ENCODE peak calls at places on chromosome 21, in five cellular contexts. One of them, this sample, is unnamed.

GRCh38 chr21:34942911-34943310 is 106.2 kb downstream of the RUNX1 start:
- DNase-seq in NCI-H2081: no peak
- DNase-seq in memory B cell: no peak
- DNase-seq in mammary epithelial cell: no peak
- DNase-seq in astrocyte of the spinal cord: no peak
- DNase-seq in this sample: no peak

GRCh38 chr21:15692711-15693110 is 37.1 kb upstream of the USP25 start:
- DNase-seq in astrocyte of the spinal cord: peak
- DNase-seq in NCI-H2081: no peak
- DNase-seq in memory B cell: no peak
- DNase-seq in mammary epithelial cell: no peak
- DNase-seq in this sample: no peak

GRCh38 chr21:42129300-42130266 is 58.5 kb downstream of the UMODL1 start:
- DNase-seq in memory B cell: no peak
- DNase-seq in astrocyte of the spinal cord: no peak
- DNase-seq in mammary epithelial cell: no peak
- DNase-seq in NCI-H2081: no peak
- DNase-seq in this sample: no peak

GRCh38 chr21:46154955-46155513 is 345 bp downstream of the FTCD start:
- DNase-seq in NCI-H2081: no peak
- DNase-seq in astrocyte of the spinal cord: no peak
- DNase-seq in mammary epithelial cell: no peak
- DNase-seq in memory B cell: no peak
- DNase-seq in this sample: no peak

GRCh38 chr21:45097827-45098387 is 23.5 kb downstream of the ADARB1 start:
- DNase-seq in memory B cell: no peak
- DNase-seq in astrocyte of the spinal cord: no peak
- DNase-seq in NCI-H2081: no peak
- DNase-seq in mammary epithelial cell: no peak
- DNase-seq in this sample: no peak

GRCh38 chr21:15729674-15730483 is at the start of gene USP25:
- DNase-seq in mammary epithelial cell: peak
- DNase-seq in memory B cell: peak
- DNase-seq in NCI-H2081: peak
- DNase-seq in astrocyte of the spinal cord: peak
- DNase-seq in this sample: peak

GRCh38 chr21:44568667-44569556 is 4.6 kb upstream of the KRTAP10-4 start:
- DNase-seq in memory B cell: no peak
- DNase-seq in astrocyte of the spinal cord: no peak
- DNase-seq in mammary epithelial cell: no peak
- DNase-seq in NCI-H2081: no peak
- DNase-seq in this sample: no peak

GRCh38 chr21:33059319-33059894 is 10.5 kb upstream of the OLIG1 start:
- DNase-seq in astrocyte of the spinal cord: no peak
- DNase-seq in mammary epithelial cell: no peak
- DNase-seq in NCI-H2081: no peak
- DNase-seq in memory B cell: no peak
- DNase-seq in this sample: no peak

GRCh38 chr21:16942703-16943102 is 570.1 kb upstream of the CXADR start:
- DNase-seq in mammary epithelial cell: peak
- DNase-seq in NCI-H2081: peak
- DNase-seq in memory B cell: no peak
- DNase-seq in astrocyte of the spinal cord: peak
- DNase-seq in this sample: no peak

GRCh38 chr21:46122241-46122671 is 24.3 kb downstream of the COL6A2 start:
- DNase-seq in mammary epithelial cell: peak
- DNase-seq in NCI-H2081: no peak
- DNase-seq in astrocyte of the spinal cord: peak
- DNase-seq in memory B cell: no peak
- DNase-seq in this sample: no peak

This sample was measured in cerebellar nuclear complex.